ENCODE peak calls at places on chromosomes 7 and 10, in six cellular contexts. One of them, this sample, is unnamed.

GRCh38 chr7:101829374-101829773 is 11.9 kb downstream of the CUX1 start:
- DNase-seq in HEK293T: no peak
- DNase-seq in IMR-90: no peak
- DNase-seq in activated T-cell treated with anti-CD3 and anti-CD28 coated beads for 48 hours: no peak
- DNase-seq in GM12865: no peak
- DNase-seq in effector CD4-positive, alpha-beta T cell: no peak
- DNase-seq in this sample: no peak

GRCh38 chr7:139183878-139184338 is 47.1 kb upstream of the UBN2 start:
- DNase-seq in GM12865: no peak
- DNase-seq in HEK293T: no peak
- DNase-seq in IMR-90: no peak
- DNase-seq in activated T-cell treated with anti-CD3 and anti-CD28 coated beads for 48 hours: no peak
- DNase-seq in effector CD4-positive, alpha-beta T cell: no peak
- DNase-seq in this sample: no peak

GRCh38 chr10:104328916-104329710 is 9.2 kb downstream of the ITPRIP start:
- DNase-seq in HEK293T: peak; percentile 37
- DNase-seq in IMR-90: peak; percentile 97
- DNase-seq in activated T-cell treated with anti-CD3 and anti-CD28 coated beads for 48 hours: peak; percentile 73
- DNase-seq in effector CD4-positive, alpha-beta T cell: peak; percentile 73
- DNase-seq in GM12865: peak; percentile 38
- DNase-seq in this sample: peak; percentile 79

GRCh38 chr7:114708646-114709045 is 213.2 kb upstream of the MDFIC start:
- DNase-seq in activated T-cell treated with anti-CD3 and anti-CD28 coated beads for 48 hours: no peak
- DNase-seq in HEK293T: no peak
- DNase-seq in IMR-90: no peak
- DNase-seq in GM12865: no peak
- DNase-seq in effector CD4-positive, alpha-beta T cell: no peak
- DNase-seq in this sample: no peak

GRCh38 chr7:143331179-143331825 is 15.4 kb downstream of the CLCN1 start:
- DNase-seq in GM12865: no peak
- DNase-seq in IMR-90: peak; percentile 96
- DNase-seq in HEK293T: no peak
- DNase-seq in effector CD4-positive, alpha-beta T cell: no peak
- DNase-seq in activated T-cell treated with anti-CD3 and anti-CD28 coated beads for 48 hours: no peak
- DNase-seq in this sample: no peak

GRCh38 chr7:46291064-46291463 is 370.0 kb upstream of the IGFBP3 start:
- DNase-seq in GM12865: peak; percentile 85
- DNase-seq in activated T-cell treated with anti-CD3 and anti-CD28 coated beads for 48 hours: no peak
- DNase-seq in effector CD4-positive, alpha-beta T cell: no peak
- DNase-seq in IMR-90: peak; percentile 54
- DNase-seq in HEK293T: no peak
- DNase-seq in this sample: no peak

GRCh38 chr7:40915061-40915460 is 780.3 kb downstream of the SUGCT start:
- DNase-seq in IMR-90: peak; percentile 65
- DNase-seq in GM12865: no peak
- DNase-seq in effector CD4-positive, alpha-beta T cell: no peak
- DNase-seq in activated T-cell treated with anti-CD3 and anti-CD28 coated beads for 48 hours: no peak
- DNase-seq in HEK293T: no peak
- DNase-seq in this sample: no peak

GRCh38 chr10:71850021-71850744 is 868 bp downstream of the PSAP start:
- DNase-seq in GM12865: no peak
- DNase-seq in IMR-90: no peak
- DNase-seq in activated T-cell treated with anti-CD3 and anti-CD28 coated beads for 48 hours: no peak
- DNase-seq in HEK293T: no peak
- DNase-seq in effector CD4-positive, alpha-beta T cell: no peak
- DNase-seq in this sample: no peak

GRCh38 chr7:41808541-41808940 is 105.7 kb upstream of the INHBA start:
- DNase-seq in activated T-cell treated with anti-CD3 and anti-CD28 coated beads for 48 hours: no peak
- DNase-seq in IMR-90: no peak
- DNase-seq in HEK293T: no peak
- DNase-seq in effector CD4-positive, alpha-beta T cell: no peak
- DNase-seq in GM12865: no peak
- DNase-seq in this sample: no peak

GRCh38 chr7:155343661-155344121 is 46.0 kb downstream of the INSIG1 start:
- DNase-seq in effector CD4-positive, alpha-beta T cell: no peak
- DNase-seq in GM12865: no peak
- DNase-seq in HEK293T: no peak
- DNase-seq in IMR-90: no peak
- DNase-seq in activated T-cell treated with anti-CD3 and anti-CD28 coated beads for 48 hours: no peak
- DNase-seq in this sample: peak; percentile 2

GRCh38 chr10:80260295-80261243 is 28.9 kb downstream of the MAT1A start:
- DNase-seq in IMR-90: no peak
- DNase-seq in GM12865: peak; percentile 36
- DNase-seq in effector CD4-positive, alpha-beta T cell: peak; percentile 21
- DNase-seq in HEK293T: peak; percentile 63
- DNase-seq in activated T-cell treated with anti-CD3 and anti-CD28 coated beads for 48 hours: no peak
- DNase-seq in this sample: no peak

GRCh38 chr7:41880107-41880506 is 177.2 kb upstream of the INHBA start:
- DNase-seq in HEK293T: no peak
- DNase-seq in activated T-cell treated with anti-CD3 and anti-CD28 coated beads for 48 hours: no peak
- DNase-seq in GM12865: no peak
- DNase-seq in IMR-90: peak; percentile 92
- DNase-seq in effector CD4-positive, alpha-beta T cell: no peak
- DNase-seq in this sample: no peak

GRCh38 chr10:69374931-69375306 is 41.8 kb downstream of the TACR2 start:
- DNase-seq in activated T-cell treated with anti-CD3 and anti-CD28 coated beads for 48 hours: no peak
- DNase-seq in effector CD4-positive, alpha-beta T cell: no peak
- DNase-seq in GM12865: no peak
- DNase-seq in HEK293T: no peak
- DNase-seq in IMR-90: no peak
- DNase-seq in this sample: no peak

GRCh38 chr10:44439436-44439835 is 54.5 kb upstream of the CXCL12 start:
- DNase-seq in effector CD4-positive, alpha-beta T cell: no peak
- DNase-seq in activated T-cell treated with anti-CD3 and anti-CD28 coated beads for 48 hours: no peak
- DNase-seq in IMR-90: no peak
- DNase-seq in HEK293T: no peak
- DNase-seq in GM12865: no peak
- DNase-seq in this sample: no peak